ENCODE peak calls at places on chromosomes 2 and 18, in five cellular contexts. U is MM.1S, W is adrenal gland, L is prostate gland, O is SK-N-SH. Z is an unnamed sample. For H3K4me1, the result is how much of the 10 kb centered on the place peaks cover.

GRCh38 chr2:135709992-135710391 is 31.7 kb upstream of the UBXN4 start:
- DNase-seq in W (peak), O (peak), L (peak), U (peak), Z (peak)

GRCh38 chr2:241803387-241804325 is 5.3 kb upstream of the NEU4 start:
- DNase-seq in U (no peak), L (no peak), W (peak), O (peak), Z (no peak)

GRCh38 chr18:32920796-32921787 is 148.3 kb upstream of the KLHL14 start:
- DNase-seq in U (no peak), L (no peak), W (no peak), O (no peak), Z (no peak)

GRCh38 chr2:150280255-150280654 is 207.2 kb downstream of the RND3 start:
- DNase-seq in U (no peak), O (no peak), L (no peak), W (peak), Z (no peak)

GRCh38 chr2:200329798-200330197 is 23.3 kb downstream of the SPATS2L start:
- DNase-seq in L (no peak), U (no peak), O (no peak), W (no peak), Z (no peak)

GRCh38 chr2:100799701-100800100 is 20.2 kb upstream of the NPAS2 start:
- DNase-seq in U (no peak), L (no peak), W (no peak), O (no peak), Z (no peak)

GRCh38 chr18:3538954-3539617 is 89.1 kb downstream of the TGIF1 start:
- DNase-seq in W (no peak), L (peak), U (no peak), O (no peak), Z (no peak)

GRCh38 chr2:146461068-146461467 is 1383.8 kb upstream of the ACVR2A start:
- DNase-seq in W (no peak), L (no peak), U (peak), O (no peak), Z (no peak)

GRCh38 chr2:100619951-100620350 is 57.2 kb downstream of the PDCL3 start:
- DNase-seq in O (no peak), L (no peak), W (peak), U (no peak), Z (no peak)

GRCh38 chr2:20568501-20569463 is 82.1 kb downstream of the HS1BP3 start:
- DNase-seq in U (no peak), L (peak), W (no peak), O (no peak), Z (no peak)

GRCh38 chr2:20569464-20570223 is 81.3 kb downstream of the HS1BP3 start:
- DNase-seq in O (no peak), W (no peak), U (no peak), L (no peak), Z (no peak)

GRCh38 chr2:20571644-20572215 is 79.2 kb downstream of the HS1BP3 start:
- DNase-seq in W (no peak), L (no peak), U (no peak), O (no peak), Z (no peak)

GRCh38 chr2:20570249-20570648 is 80.6 kb downstream of the HS1BP3 start:
- DNase-seq in O (no peak), L (no peak), W (no peak), U (no peak), Z (no peak)

GRCh38 chr2:20571231-20571630 is 79.7 kb downstream of the HS1BP3 start:
- DNase-seq in L (no peak), O (no peak), U (no peak), W (no peak), Z (no peak)
- H3K4me1 ChIP-seq in L (under half), O (under half), U (under half), W (under half), Z (under half)

DNA sequence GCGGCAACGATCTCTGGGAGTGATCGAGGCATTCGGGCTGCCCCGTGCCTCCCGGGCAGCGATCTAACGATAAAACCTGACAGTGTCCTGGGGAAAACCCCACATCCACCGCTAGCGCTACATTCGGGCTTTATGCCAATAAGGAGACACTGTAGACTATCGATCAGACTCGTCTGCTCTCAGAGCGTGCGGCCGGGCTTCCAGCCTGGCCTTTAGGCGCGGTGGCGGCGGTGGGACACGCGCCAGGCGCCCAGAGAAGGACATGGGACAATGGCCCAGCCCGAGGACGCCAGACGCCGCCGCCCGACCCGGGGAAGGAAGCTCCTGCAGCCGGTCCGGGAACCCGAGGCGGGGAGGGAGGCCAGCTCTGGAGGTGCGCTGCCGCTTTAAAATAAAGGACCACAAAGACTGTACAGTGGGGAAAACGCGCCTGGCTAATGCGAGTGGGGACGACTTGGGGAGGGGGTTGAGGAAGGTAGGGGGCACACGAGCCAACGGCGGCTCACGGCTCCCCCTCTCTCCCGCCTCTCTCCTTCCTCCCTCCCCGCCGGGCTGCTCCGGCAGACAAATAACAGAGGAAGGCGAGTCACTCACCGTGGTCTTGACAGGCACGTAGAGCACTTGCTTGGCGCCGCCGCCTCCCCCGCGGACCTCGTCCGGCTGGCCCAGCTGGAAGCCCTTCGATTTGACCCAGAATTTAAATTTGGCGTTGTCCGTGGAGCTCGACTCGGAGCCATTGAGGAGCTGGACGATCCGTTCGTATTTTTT is 2.1 kb downstream of the NOL4 start:
- DNase-seq in W (peak), O (peak), U (peak), L (no peak), Z (no peak)
- H3K4me3 ChIP-seq in W (peak), O (peak), U (peak), L (peak), Z (no peak)

DNA sequence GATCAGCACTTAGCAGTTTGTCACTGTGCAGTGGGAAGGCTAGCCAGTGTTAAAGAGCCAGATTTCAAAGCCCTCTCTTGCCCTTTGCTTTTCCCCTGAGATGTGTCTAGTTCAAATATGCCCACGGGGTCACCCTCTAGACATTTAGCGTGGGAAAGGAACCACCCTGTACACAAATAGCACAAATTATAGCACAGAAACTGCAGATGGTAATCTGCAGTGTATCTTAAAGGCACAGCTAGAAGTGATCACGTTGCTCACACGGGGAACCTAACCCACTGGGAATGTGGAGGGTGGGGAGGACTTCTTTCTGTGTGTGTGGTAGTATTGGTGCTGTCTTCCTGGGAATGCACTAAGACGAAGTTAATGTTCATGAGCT is 131.5 kb downstream of the MAP4K4 start:
- DNase-seq in O (no peak), L (no peak), W (no peak), U (no peak), Z (no peak)
- TF ChIP-seq CTCF in O (no peak), L (no peak), W (no peak), U (no peak), Z (no peak)

GRCh38 chr2:134183679-134184078 is 70.2 kb upstream of the MGAT5 start:
- DNase-seq in U (peak), W (no peak), L (no peak), O (no peak), Z (no peak)

GRCh38 chr2:134181219-134181618 is 72.7 kb upstream of the MGAT5 start:
- DNase-seq in O (no peak), W (no peak), U (peak), L (no peak), Z (no peak)

GRCh38 chr2:134190062-134190806 is 63.6 kb upstream of the MGAT5 start:
- DNase-seq in U (no peak), W (no peak), O (no peak), L (no peak), Z (no peak)

GRCh38 chr2:134189009-134189717 is 64.7 kb upstream of the MGAT5 start:
- DNase-seq in O (no peak), W (no peak), U (no peak), L (no peak), Z (no peak)

GRCh38 chr2:134185639-134186038 is 68.2 kb upstream of the MGAT5 start:
- DNase-seq in W (no peak), L (no peak), O (no peak), U (no peak), Z (no peak)
- H3K4me1 ChIP-seq in W (under half), L (under half), O (under half), U (half or more), Z (under half)

GRCh38 chr2:213228638-213229037 is 55.6 kb upstream of the SPAG16 start:
- DNase-seq in O (no peak), U (no peak), L (no peak), W (no peak), Z (no peak)

GRCh38 chr2:213229814-213230213 is 54.5 kb upstream of the SPAG16 start:
- DNase-seq in U (no peak), W (no peak), L (no peak), O (no peak), Z (no peak)

GRCh38 chr2:213225866-213226265 is 58.4 kb upstream of the SPAG16 start:
- DNase-seq in O (no peak), W (no peak), U (no peak), L (no peak), Z (no peak)

GRCh38 chr2:213224366-213224765 is 59.9 kb upstream of the SPAG16 start:
- DNase-seq in O (no peak), W (no peak), U (no peak), L (no peak), Z (no peak)

GRCh38 chr2:213227458-213227857 is 56.8 kb upstream of the SPAG16 start:
- DNase-seq in L (no peak), W (no peak), U (peak), O (no peak), Z (no peak)
- H3K4me3 ChIP-seq in L (no peak), W (no peak), U (no peak), O (no peak), Z (no peak)

DNA sequence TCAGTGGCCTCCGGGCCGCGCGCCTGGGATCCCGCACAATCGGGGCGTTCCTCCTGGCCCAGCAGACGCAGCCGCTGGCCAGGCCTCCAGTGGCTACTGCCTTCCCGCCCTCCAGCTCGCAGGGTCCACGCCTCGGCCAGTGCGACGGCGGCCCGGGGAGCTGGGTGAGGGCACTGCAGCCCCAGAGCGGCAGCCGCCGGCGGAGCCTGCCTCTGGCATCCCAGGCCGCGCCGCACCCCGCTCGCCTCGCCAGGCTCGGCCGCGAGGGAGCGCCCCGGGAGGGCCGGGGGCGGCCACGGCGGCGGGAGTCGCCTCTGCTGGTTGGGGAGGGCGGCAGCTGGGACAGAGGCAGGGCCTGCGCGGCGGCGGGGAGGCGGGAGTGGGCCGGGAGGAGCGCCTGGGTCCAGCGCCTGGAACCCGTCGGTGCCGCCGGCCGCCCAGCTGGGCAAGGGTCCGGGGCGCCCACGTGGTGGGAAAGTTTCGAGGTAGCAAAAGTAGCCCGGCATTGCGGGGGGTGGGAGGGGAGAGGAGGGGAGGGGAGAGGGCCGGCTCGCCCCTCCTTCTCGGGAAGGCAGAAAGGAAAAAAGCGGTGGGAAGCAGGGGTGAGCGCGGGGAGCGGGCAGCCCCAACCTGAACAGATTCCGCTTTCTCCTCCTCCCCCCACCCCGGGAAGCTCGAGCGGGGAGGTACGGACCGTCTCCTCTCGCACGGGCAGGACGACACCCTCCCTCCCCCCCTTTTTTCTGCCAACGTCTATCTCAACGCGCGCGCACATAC is 1.5 kb upstream of the INHBB start:
- DNase-seq in O (peak), U (no peak), W (no peak), L (peak), Z (no peak)
- TF ChIP-seq CTCF in O (no peak), U (no peak), W (no peak), L (no peak), Z (no peak)

Z was measured in lung.